ENCODE peak calls at places on chromosomes 6 and 20, in four cellular contexts. One of them, this sample, is unnamed.

GRCh38 chr20:1934162-1934561 is 39.0 kb downstream of the SIRPA start:
- DNase-seq in breast epithelium: no peak
- DNase-seq in H9: no peak
- DNase-seq in A549: no peak
- DNase-seq in this sample: no peak

GRCh38 chr6:143141442-143141841 is 80.8 kb downstream of the AIG1 start:
- DNase-seq in breast epithelium: no peak
- DNase-seq in H9: no peak
- DNase-seq in A549: no peak
- DNase-seq in this sample: no peak

GRCh38 chr20:59030911-59031310 is 1.2 kb downstream of the ATP5F1E start:
- DNase-seq in breast epithelium: no peak
- DNase-seq in H9: no peak
- DNase-seq in A549: no peak
- DNase-seq in this sample: no peak

GRCh38 chr20:59792300-59792699 is 141.1 kb downstream of the SYCP2 start:
- DNase-seq in breast epithelium: no peak
- DNase-seq in H9: no peak
- DNase-seq in A549: no peak
- DNase-seq in this sample: no peak

GRCh38 chr6:35213824-35214756 is at the start of gene SCUBE3:
- DNase-seq in breast epithelium: no peak
- DNase-seq in H9: peak; percentile 74
- DNase-seq in A549: peak; percentile 31
- DNase-seq in this sample: no peak

GRCh38 chr6:109441069-109441816 is 719 bp downstream of the SMPD2 start:
- DNase-seq in breast epithelium: peak; percentile 53
- DNase-seq in H9: peak; percentile 73
- DNase-seq in A549: peak; percentile 15
- DNase-seq in this sample: no peak

GRCh38 chr20:37413354-37413753 is 67.4 kb downstream of the SRC start:
- DNase-seq in breast epithelium: no peak
- DNase-seq in H9: no peak
- DNase-seq in A549: no peak
- DNase-seq in this sample: no peak

GRCh38 chr20:1664911-1665310 is 7.3 kb upstream of the SIRPG start:
- DNase-seq in breast epithelium: no peak
- DNase-seq in H9: no peak
- DNase-seq in A549: no peak
- DNase-seq in this sample: no peak

GRCh38 chr6:107977283-107977682 is 19.3 kb upstream of the SEC63 start:
- DNase-seq in breast epithelium: no peak
- DNase-seq in H9: no peak
- DNase-seq in A549: no peak
- DNase-seq in this sample: no peak

GRCh38 chr6:43630980-43631619 is 2.0 kb upstream of the GTPBP2 start:
- DNase-seq in breast epithelium: no peak
- DNase-seq in H9: no peak
- DNase-seq in A549: no peak
- DNase-seq in this sample: no peak

GRCh38 chr20:35988910-35989463 is 20.6 kb downstream of the CNBD2 start:
- DNase-seq in breast epithelium: no peak
- DNase-seq in H9: no peak
- DNase-seq in A549: no peak
- DNase-seq in this sample: no peak

GRCh38 chr20:33387177-33387576 is 14.1 kb downstream of the CDK5RAP1 start:
- DNase-seq in breast epithelium: no peak
- DNase-seq in H9: no peak
- DNase-seq in A549: peak; percentile 62
- DNase-seq in this sample: no peak

GRCh38 chr20:32972181-32973076 is 31.8 kb downstream of the SUN5 start:
- DNase-seq in breast epithelium: no peak
- DNase-seq in H9: peak; percentile 47
- DNase-seq in A549: no peak
- DNase-seq in this sample: peak; percentile 61

GRCh38 chr6:79076160-79076559 is 1.9 kb downstream of the PHIP start:
- DNase-seq in breast epithelium: no peak
- DNase-seq in H9: no peak
- DNase-seq in A549: no peak
- DNase-seq in this sample: no peak

GRCh38 chr20:2698912-2699311 is 6.3 kb downstream of the EBF4 start:
- DNase-seq in breast epithelium: no peak
- DNase-seq in H9: no peak
- DNase-seq in A549: no peak
- DNase-seq in this sample: peak; percentile 54

GRCh38 chr20:36273414-36274247 is 32.5 kb upstream of the DLGAP4 start:
- DNase-seq in breast epithelium: no peak
- DNase-seq in H9: no peak
- DNase-seq in A549: peak; percentile 28
- DNase-seq in this sample: no peak

GRCh38 chr20:18180815-18181214 is 43.2 kb downstream of the KAT14 start:
- DNase-seq in breast epithelium: no peak
- DNase-seq in H9: no peak
- DNase-seq in A549: no peak
- DNase-seq in this sample: no peak

GRCh38 chr20:31907046-31907445 is 36.6 kb downstream of the TTLL9 start:
- DNase-seq in breast epithelium: no peak
- DNase-seq in H9: no peak
- DNase-seq in A549: no peak
- DNase-seq in this sample: no peak

GRCh38 chr6:46221221-46221793 is 50.5 kb upstream of the ENPP5 start:
- DNase-seq in breast epithelium: no peak
- DNase-seq in H9: no peak
- DNase-seq in A549: peak; percentile 1
- DNase-seq in this sample: no peak

GRCh38 chr6:83917001-83917400 is 57.5 kb downstream of the CYB5R4 start:
- DNase-seq in breast epithelium: no peak
- DNase-seq in H9: no peak
- DNase-seq in A549: no peak
- DNase-seq in this sample: no peak

GRCh38 chr6:143449731-143450452 is 603 bp downstream of the ADAT2 start:
- DNase-seq in breast epithelium: no peak
- DNase-seq in H9: peak; percentile 36
- DNase-seq in A549: no peak
- DNase-seq in this sample: no peak

DNA sequence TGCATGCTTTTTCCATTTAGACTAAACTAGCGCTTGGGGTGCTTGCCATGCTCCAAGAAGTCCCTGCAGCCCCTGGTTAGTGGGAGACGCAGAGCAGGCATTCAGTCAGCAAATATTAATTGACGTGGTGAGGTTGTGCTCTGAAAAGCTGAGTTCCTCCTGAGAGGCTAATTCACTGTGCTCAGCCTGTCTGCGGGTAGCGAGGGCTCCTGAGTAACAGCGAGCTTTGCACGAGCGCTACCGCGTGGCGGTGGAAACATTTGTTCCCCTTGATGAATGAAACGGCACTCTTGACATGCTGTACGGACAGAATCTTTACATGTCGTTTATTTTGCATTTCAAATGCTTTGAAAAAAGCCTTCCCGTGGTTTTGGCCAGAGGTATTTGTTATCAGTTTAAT is 170.6 kb upstream of the AGPAT4 start:
- DNase-seq in breast epithelium: no peak
- DNase-seq in H9: peak; percentile 49
- DNase-seq in A549: no peak
- DNase-seq in this sample: no peak
- TF ChIP-seq CTCF in breast epithelium: no peak
- TF ChIP-seq CTCF in H9: peak; percentile 24
- TF ChIP-seq CTCF in A549: no peak
- TF ChIP-seq CTCF in this sample: no peak

DNA sequence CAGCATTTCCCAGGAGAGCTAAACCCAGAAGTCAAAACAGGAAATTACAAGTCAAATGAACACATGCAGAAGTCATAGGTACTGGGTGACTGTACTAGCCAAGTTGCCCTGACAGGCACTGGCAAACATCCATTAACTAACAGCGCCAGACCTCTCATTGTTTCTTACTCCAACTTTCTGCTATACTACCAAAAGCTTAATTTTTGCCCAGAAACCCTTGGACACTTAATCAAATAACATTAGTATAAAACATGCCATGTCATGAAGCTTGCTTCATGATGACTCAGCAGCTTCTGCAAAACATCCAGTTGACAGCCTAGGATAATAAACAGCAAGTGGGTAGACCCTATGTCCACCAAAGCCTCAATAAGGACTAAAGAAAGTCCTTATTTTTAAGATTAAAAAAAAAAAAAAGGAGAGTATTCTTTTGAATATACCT is 3.5 kb downstream of the NUP153 start:
- DNase-seq in breast epithelium: peak; percentile 29
- DNase-seq in H9: no peak
- DNase-seq in A549: no peak
- DNase-seq in this sample: peak; percentile 71
- H3K4me1 ChIP-seq in breast epithelium: no peaks in the 10 kb centered on the region
- H3K4me1 ChIP-seq in H9: peaks cover 2% of the 10 kb centered on the region
- H3K4me1 ChIP-seq in A549: peaks cover 27% of the 10 kb centered on the region
- H3K4me1 ChIP-seq in this sample: peaks cover 18% of the 10 kb centered on the region

GRCh38 chr20:39067526-39068216 is 105.5 kb downstream of the DHX35 start:
- DNase-seq in breast epithelium: no peak
- DNase-seq in H9: no peak
- DNase-seq in A549: no peak
- DNase-seq in this sample: no peak

GRCh38 chr20:39069976-39070375 is 107.8 kb downstream of the DHX35 start:
- DNase-seq in breast epithelium: no peak
- DNase-seq in H9: no peak
- DNase-seq in A549: no peak
- DNase-seq in this sample: no peak

GRCh38 chr20:39072132-39072531 is 110.0 kb downstream of the DHX35 start:
- DNase-seq in breast epithelium: no peak
- DNase-seq in H9: no peak
- DNase-seq in A549: no peak
- DNase-seq in this sample: no peak

GRCh38 chr20:39070484-39071231 is 108.5 kb downstream of the DHX35 start:
- DNase-seq in breast epithelium: no peak
- DNase-seq in H9: no peak
- DNase-seq in A549: no peak
- DNase-seq in this sample: no peak

GRCh38 chr20:39066464-39066863 is 104.3 kb downstream of the DHX35 start:
- DNase-seq in breast epithelium: no peak
- DNase-seq in H9: peak; percentile 85
- DNase-seq in A549: no peak
- DNase-seq in this sample: no peak
- TF ChIP-seq CTCF in breast epithelium: no peak
- TF ChIP-seq CTCF in H9: peak; percentile 67
- TF ChIP-seq CTCF in A549: no peak
- TF ChIP-seq CTCF in this sample: no peak

GRCh38 chr6:160252073-160252809 is 6.4 kb downstream of the SLC22A2 start:
- DNase-seq in breast epithelium: no peak
- DNase-seq in H9: no peak
- DNase-seq in A549: no peak
- DNase-seq in this sample: no peak
- H3K4me1 ChIP-seq in breast epithelium: no peaks in the 10 kb centered on the region
- H3K4me1 ChIP-seq in H9: peaks cover 17% of the 10 kb centered on the region
- H3K4me1 ChIP-seq in A549: peaks cover 78% of the 10 kb centered on the region
- H3K4me1 ChIP-seq in this sample: no peaks in the 10 kb centered on the region

DNA sequence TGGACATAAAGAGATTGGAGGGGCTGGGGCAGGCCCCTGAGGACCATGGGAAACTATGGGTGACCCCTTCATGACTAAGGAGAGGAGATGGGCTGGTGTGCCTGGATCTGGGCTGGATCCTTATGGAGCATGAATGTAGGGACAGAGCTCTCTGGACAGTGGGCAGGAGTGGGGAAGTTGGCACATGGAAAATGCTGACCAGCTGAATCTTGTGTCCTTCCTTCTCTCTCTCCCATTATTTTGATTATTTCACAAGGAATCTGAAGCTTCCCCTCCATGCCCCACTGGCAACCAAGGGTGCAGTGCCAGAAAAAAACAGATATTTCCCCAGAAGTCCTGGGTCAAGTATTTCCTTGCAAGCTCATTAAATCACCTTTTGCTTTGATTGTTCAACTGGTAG is 175.2 kb downstream of the DHX35 start:
- DNase-seq in breast epithelium: no peak
- DNase-seq in H9: no peak
- DNase-seq in A549: no peak
- DNase-seq in this sample: no peak
- TF ChIP-seq CTCF in breast epithelium: no peak
- TF ChIP-seq CTCF in H9: no peak
- TF ChIP-seq CTCF in A549: no peak
- TF ChIP-seq CTCF in this sample: no peak

GRCh38 chr6:133057352-133057751 is 183.8 kb upstream of the EYA4 start:
- DNase-seq in breast epithelium: no peak
- DNase-seq in H9: no peak
- DNase-seq in A549: no peak
- DNase-seq in this sample: no peak

GRCh38 chr6:133052465-133052864 is 188.7 kb upstream of the EYA4 start:
- DNase-seq in breast epithelium: no peak
- DNase-seq in H9: no peak
- DNase-seq in A549: no peak
- DNase-seq in this sample: no peak

GRCh38 chr6:133051264-133051663 is 189.9 kb upstream of the EYA4 start:
- DNase-seq in breast epithelium: no peak
- DNase-seq in H9: no peak
- DNase-seq in A549: no peak
- DNase-seq in this sample: no peak

DNA sequence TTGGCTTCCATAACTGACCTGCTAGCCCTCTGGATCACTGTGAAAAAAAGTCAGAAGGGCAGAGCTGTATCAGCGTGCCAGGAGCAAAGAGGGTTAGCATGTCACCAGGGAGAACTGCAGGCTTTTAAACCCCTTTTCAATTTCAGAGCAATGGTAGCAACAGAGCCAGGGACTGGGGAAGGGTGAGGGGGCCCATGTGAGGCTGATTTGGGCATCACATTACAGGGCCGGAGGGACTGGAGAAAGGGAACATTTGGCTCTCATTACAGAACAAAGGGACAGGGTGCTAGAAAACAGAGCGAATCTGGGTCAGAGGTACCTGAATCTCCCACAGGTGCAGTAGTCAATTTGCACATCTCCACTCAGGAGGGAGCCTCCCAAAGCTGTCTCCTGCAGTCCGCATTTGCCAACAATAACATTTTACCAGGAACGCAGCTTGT is 185.6 kb upstream of the EYA4 start:
- DNase-seq in breast epithelium: no peak
- DNase-seq in H9: peak; percentile 62
- DNase-seq in A549: no peak
- DNase-seq in this sample: no peak
- H3K4me1 ChIP-seq in breast epithelium: no peaks in the 10 kb centered on the region
- H3K4me1 ChIP-seq in H9: peaks cover 6% of the 10 kb centered on the region
- H3K4me1 ChIP-seq in A549: no peaks in the 10 kb centered on the region
- H3K4me1 ChIP-seq in this sample: no peaks in the 10 kb centered on the region

GRCh38 chr6:2104524-2104880 is 140.9 kb downstream of the GMDS start:
- DNase-seq in breast epithelium: no peak
- DNase-seq in H9: no peak
- DNase-seq in A549: no peak
- DNase-seq in this sample: no peak
- TF ChIP-seq CTCF in breast epithelium: no peak
- TF ChIP-seq CTCF in H9: no peak
- TF ChIP-seq CTCF in A549: no peak
- TF ChIP-seq CTCF in this sample: no peak

This sample was measured in ascending aorta.